ENCODE peak calls at places on chromosomes 7 and 10, in four cellular contexts. Q, F, O and G are unnamed samples.

GRCh38 chr7:77284005-77284404 is 84.4 kb upstream of the FGL2 start:
- DNase-seq in O (no peak), Q (no peak), F (no peak), G (no peak)

GRCh38 chr7:2952316-2952715 is 91.4 kb downstream of the CARD11 start:
- DNase-seq in O (no peak), F (no peak), Q (no peak), G (no peak)

GRCh38 chr10:93461807-93462178 is 20.3 kb downstream of the MYOF start:
- DNase-seq in F (no peak), O (no peak), Q (no peak), G (no peak)

GRCh38 chr10:42488416-42488815 is 150.0 kb downstream of the ZNF33B start:
- DNase-seq in F (no peak), Q (no peak), O (no peak), G (peak; percentile 15)

GRCh38 chr10:33306126-33306525 is 28.3 kb downstream of the NRP1 start:
- DNase-seq in F (no peak), O (no peak), Q (no peak), G (no peak)

GRCh38 chr10:35643151-35643975 is 1.3 kb upstream of the FZD8 start:
- DNase-seq in O (no peak), Q (peak; percentile 86), F (peak; percentile 71), G (peak; percentile 71)

GRCh38 chr7:50869108-50869716 is 86.5 kb upstream of the GRB10 start:
- DNase-seq in F (peak; percentile 62), O (no peak), Q (peak; percentile 49), G (peak; percentile 69)

GRCh38 chr7:157310676-157311185 is 26.1 kb upstream of the DNAJB6 start:
- DNase-seq in O (no peak), Q (no peak), F (no peak), G (no peak)

GRCh38 chr7:50838675-50839377 is 56.1 kb upstream of the GRB10 start:
- DNase-seq in F (no peak), Q (peak; percentile 80), O (no peak), G (peak; percentile 71)

GRCh38 chr10:119028900-119029612 is 458 bp upstream of the NANOS1 start:
- DNase-seq in Q (peak; percentile 95), F (peak; percentile 89), O (peak; percentile 35), G (peak; percentile 70)

GRCh38 chr10:88062798-88063472 is 199.5 kb downstream of the PTEN start:
- DNase-seq in F (no peak), Q (no peak), O (no peak), G (no peak)

GRCh38 chr7:98168181-98168903 is 42.9 kb upstream of the BHLHA15 start:
- DNase-seq in O (peak; percentile 16), F (peak; percentile 90), Q (peak; percentile 50), G (peak; percentile 53)

GRCh38 chr10:21524526-21525366 is 736 bp downstream of the SKIDA1 start:
- DNase-seq in O (no peak), F (no peak), Q (no peak), G (no peak)

GRCh38 chr7:112484671-112485097 is 3.9 kb downstream of the LSMEM1 start:
- DNase-seq in F (peak; percentile 26), Q (peak; percentile 49), O (no peak), G (peak; percentile 32)
- TF ChIP-seq POLR2A in F (no peak), Q (no peak), O (no peak), G (no peak)

GRCh38 chr10:101587725-101588614 is at the start of the genes DPCD and POLL:
- DNase-seq in F (peak; percentile 98), O (peak; percentile 71), Q (peak; percentile 99), G (peak; percentile 93)
- TF ChIP-seq POLR2A in F (peak; percentile 58), O (peak; percentile 70), Q (no peak), G (peak; percentile 51)

GRCh38 chr10:55203319-55203718 is 402.3 kb upstream of the PCDH15 start:
- DNase-seq in F (no peak), Q (no peak), O (no peak), G (no peak)

GRCh38 chr10:55203874-55204273 is 402.8 kb upstream of the PCDH15 start:
- DNase-seq in O (no peak), Q (no peak), F (no peak), G (no peak)

DNA sequence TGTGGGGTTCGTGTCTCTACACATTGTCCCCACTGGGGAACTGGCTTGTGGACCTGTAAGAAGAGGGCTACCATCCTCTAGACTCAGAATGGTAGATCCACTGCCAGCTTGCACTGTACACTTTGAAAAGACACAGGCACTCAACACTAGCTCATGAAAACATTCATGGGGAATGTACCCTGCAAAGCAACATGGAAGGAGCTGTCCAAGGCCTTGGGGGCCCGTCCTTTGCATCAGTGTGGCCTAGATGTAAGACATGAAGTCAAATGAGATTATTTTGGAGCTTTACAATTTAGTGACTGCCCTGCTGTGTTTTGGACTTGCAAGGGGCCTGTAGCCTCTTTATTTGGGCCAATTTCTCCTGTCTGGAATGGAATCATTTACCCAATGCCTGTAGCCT is 399.0 kb upstream of the PCDH15 start:
- DNase-seq in F (no peak), O (no peak), Q (no peak), G (no peak)
- TF ChIP-seq POLR2A in F (no peak), O (no peak), Q (no peak), G (no peak)

DNA sequence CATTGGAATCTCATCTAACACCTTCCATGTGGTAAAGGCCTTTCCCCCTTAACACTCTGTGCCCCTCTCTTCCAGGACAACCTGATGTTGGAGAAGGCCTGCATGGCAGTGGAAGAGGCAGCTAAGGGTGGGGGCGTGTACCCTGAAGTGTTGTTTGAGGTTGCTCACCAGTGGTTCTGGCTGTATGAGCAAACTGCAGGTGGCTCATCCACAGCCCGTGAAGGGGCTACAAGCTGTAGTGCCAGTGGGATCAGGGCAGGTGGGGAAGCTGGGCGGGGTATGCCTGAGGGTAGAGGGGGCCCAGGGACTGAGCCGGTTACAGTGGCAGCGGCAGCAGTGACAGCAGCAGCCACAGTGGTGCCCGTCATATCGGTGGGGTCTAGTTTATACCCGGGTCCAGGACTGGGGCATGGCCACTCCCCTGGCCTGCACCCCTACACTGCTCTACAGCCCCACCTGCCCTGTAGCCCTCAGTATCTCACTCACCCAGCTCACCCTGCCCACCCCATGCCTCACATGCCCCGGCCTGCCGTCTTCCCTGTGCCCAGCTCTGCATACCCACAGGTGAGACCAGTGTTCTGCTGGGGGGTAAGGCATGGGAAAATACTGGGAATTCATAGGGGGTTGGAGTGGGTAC is 12.4 kb downstream of the NDST2 start:
- DNase-seq in O (no peak), Q (no peak), F (no peak), G (no peak)
- TF ChIP-seq POLR2A in O (peak; percentile 74), Q (no peak), F (no peak), G (no peak)

GRCh38 chr10:58268946-58269831 is at the start of gene CISD1:
- DNase-seq in F (peak; percentile 99), Q (peak; percentile 98), O (peak; percentile 96), G (peak; percentile 98)

GRCh38 chr10:58266826-58267712 is 625 bp downstream of the IPMK start:
- DNase-seq in Q (peak; percentile 54), F (peak; percentile 78), O (no peak), G (peak; percentile 30)

GRCh38 chr10:58266003-58266825 is 1.5 kb downstream of the IPMK start:
- DNase-seq in O (no peak), F (peak; percentile 49), Q (no peak), G (peak; percentile 33)

GRCh38 chr10:58268454-58268945 is 462 bp upstream of the CISD1 start:
- DNase-seq in F (no peak), O (no peak), Q (no peak), G (peak; percentile 35)

GRCh38 chr10:58267713-58268453 is at the start of gene IPMK:
- DNase-seq in F (peak; percentile 95), Q (peak; percentile 96), O (peak; percentile 63), G (peak; percentile 73)
- TF ChIP-seq POLR2A in F (peak; percentile 87), Q (no peak), O (peak; percentile 71), G (peak; percentile 61)

DNA sequence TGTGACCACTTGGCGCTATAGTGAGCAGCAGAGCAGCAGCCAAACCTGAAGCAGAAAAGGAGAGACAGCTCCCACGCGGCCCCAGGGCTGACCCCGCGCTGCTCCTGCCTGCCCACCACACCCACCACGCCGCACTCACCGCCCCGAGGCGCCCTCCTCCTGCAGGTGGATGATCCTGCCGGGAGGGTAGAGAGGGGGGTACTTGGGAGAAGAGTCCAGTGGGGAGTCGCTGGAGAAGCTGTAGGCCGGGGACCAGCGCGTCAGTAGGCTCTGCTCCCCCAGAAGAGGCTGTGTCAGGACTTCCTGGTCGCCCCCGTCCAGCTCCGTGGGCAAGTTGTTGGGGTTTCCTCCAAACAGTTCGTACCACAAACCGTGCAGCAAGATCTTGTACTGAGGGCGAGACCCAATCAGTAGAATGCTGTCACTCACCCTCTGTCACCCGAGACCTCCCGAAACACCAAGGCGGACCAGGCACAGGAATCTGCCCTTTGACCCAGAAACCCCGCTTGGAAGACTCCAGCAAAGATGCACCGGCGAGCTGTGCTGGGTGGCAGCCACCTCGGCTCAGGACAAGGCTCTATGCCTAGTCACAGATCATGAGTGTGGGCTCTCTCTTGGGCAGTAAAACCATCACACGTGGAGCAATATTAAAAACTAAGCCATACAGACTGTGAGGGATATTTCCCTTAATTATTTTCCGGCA is 37.6 kb downstream of the DAGLB start:
- DNase-seq in F (no peak), Q (no peak), O (no peak), G (no peak)
- TF ChIP-seq POLR2A in F (no peak), Q (no peak), O (no peak), G (no peak)

GRCh38 chr10:73922864-73923133 is 11.9 kb downstream of the PLAU start:
- DNase-seq in Q (no peak), F (no peak), O (no peak), G (no peak)

GRCh38 chr10:73922007-73922863 is 11.3 kb downstream of the PLAU start:
- DNase-seq in F (no peak), O (no peak), Q (no peak), G (no peak)

GRCh38 chr10:73916761-73917470 is 6.0 kb downstream of the PLAU start:
- DNase-seq in Q (no peak), O (no peak), F (no peak), G (no peak)

GRCh38 chr10:73917566-73918305 is 6.8 kb downstream of the PLAU start:
- DNase-seq in F (no peak), Q (no peak), O (no peak), G (no peak)

GRCh38 chr10:73920084-73920483 is 9.2 kb downstream of the PLAU start:
- DNase-seq in Q (peak; percentile 58), O (no peak), F (peak; percentile 46), G (no peak)
- TF ChIP-seq POLR2A in Q (no peak), O (no peak), F (no peak), G (no peak)

GRCh38 chr10:784377-784758 is 94.9 kb upstream of the DIP2C start:
- DNase-seq in F (peak; percentile 31), O (no peak), Q (peak; percentile 57), G (no peak)

GRCh38 chr10:786666-787512 is 97.4 kb upstream of the DIP2C start:
- DNase-seq in F (no peak), Q (no peak), O (no peak), G (no peak)

GRCh38 chr10:785539-786214 is 96.2 kb upstream of the DIP2C start:
- DNase-seq in F (no peak), Q (no peak), O (no peak), G (no peak)

GRCh38 chr10:782751-783648 is 93.5 kb upstream of the DIP2C start:
- DNase-seq in O (no peak), Q (no peak), F (no peak), G (no peak)

GRCh38 chr10:784759-785538 is 95.5 kb upstream of the DIP2C start:
- DNase-seq in F (peak; percentile 73), O (no peak), Q (peak; percentile 81), G (peak; percentile 38)
- TF ChIP-seq POLR2A in F (peak; percentile 44), O (no peak), Q (no peak), G (peak; percentile 3)